ENCODE peak calls at places on chromosomes 4 and X, in four cellular contexts. Z, P, F and I are unnamed samples.

GRCh38 chr4:106338671-106339070 is 22.3 kb downstream of the AIMP1 start:
- DNase-seq in F (no peak), P (no peak), Z (no peak), I (no peak)

GRCh38 chr4:5203925-5204324 is 152.6 kb downstream of the STK32B start:
- DNase-seq in P (no peak), F (no peak), Z (no peak), I (no peak)

GRCh38 chrX:101287402-101287801 is 3.7 kb downstream of the TAF7L start:
- DNase-seq in F (peak), Z (peak), P (peak), I (peak)

GRCh38 chr4:25100156-25100555 is 60.1 kb downstream of the SEPSECS start:
- DNase-seq in Z (no peak), P (no peak), F (no peak), I (no peak)

GRCh38 chrX:40007136-40007535 is 90.6 kb downstream of the BCOR start:
- DNase-seq in P (no peak), Z (no peak), F (no peak), I (no peak)

GRCh38 chr4:75820676-75821075 is 81.6 kb downstream of the PPEF2 start:
- DNase-seq in P (no peak), F (peak), Z (no peak), I (no peak)

GRCh38 chr4:8340721-8341680 is 71.4 kb downstream of the HTRA3 start:
- DNase-seq in Z (no peak), P (no peak), F (no peak), I (no peak)

GRCh38 chr4:158535130-158535614 is 13.5 kb downstream of the RXFP1 start:
- DNase-seq in Z (no peak), P (no peak), F (no peak), I (no peak)

GRCh38 chrX:39020051-39020669 is 218.9 kb downstream of the MID1IP1 start:
- DNase-seq in P (no peak), F (no peak), Z (no peak), I (no peak)

GRCh38 chr4:55183926-55184599 is 58.7 kb upstream of the KDR start:
- DNase-seq in Z (no peak), F (no peak), P (peak), I (no peak)

GRCh38 chr4:94410678-94411206 is 41.0 kb upstream of the PDLIM5 start:
- DNase-seq in P (peak), F (peak), Z (no peak), I (no peak)

GRCh38 chr4:30839583-30840520 is 119.7 kb downstream of the PCDH7 start:
- DNase-seq in F (no peak), Z (no peak), P (no peak), I (no peak)

GRCh38 chr4:123411514-123411913 is 14.9 kb downstream of the SPRY1 start:
- DNase-seq in Z (no peak), P (no peak), F (no peak), I (no peak)

GRCh38 chr4:85039526-85039925 is 73.0 kb upstream of the WDFY3 start:
- DNase-seq in F (no peak), Z (no peak), P (no peak), I (no peak)

GRCh38 chrX:14095702-14096101 is 66.0 kb upstream of the GEMIN8 start:
- DNase-seq in Z (peak), P (no peak), F (peak), I (peak)

GRCh38 chr4:76850010-76850441 is 47.9 kb downstream of the SOWAHB start:
- DNase-seq in Z (no peak), F (peak), P (no peak), I (no peak)

GRCh38 chrX:149248073-149248625 is 257.0 kb downstream of the IDS start:
- DNase-seq in P (no peak), F (no peak), Z (no peak), I (no peak)

GRCh38 chr4:174460684-174461083 is 61.6 kb downstream of the HPGD start:
- DNase-seq in P (no peak), F (no peak), Z (no peak), I (no peak)

GRCh38 chr4:105059337-105059736 is 87.3 kb upstream of the TET2 start:
- DNase-seq in P (no peak), F (no peak), Z (no peak), I (peak)

GRCh38 chr4:4603592-4603991 is 61.7 kb upstream of the STX18 start:
- DNase-seq in F (no peak), Z (no peak), P (no peak), I (no peak)

GRCh38 chrX:135389243-135389642 is 32.5 kb upstream of the SMIM10L2A start:
- DNase-seq in P (no peak), F (no peak), Z (no peak), I (no peak)

GRCh38 chr4:139083533-139084424 is 68.2 kb downstream of the NOCT start:
- DNase-seq in P (peak), F (peak), Z (peak), I (peak)

GRCh38 chr4:139085141-139085540 is 69.6 kb downstream of the NOCT start:
- DNase-seq in Z (no peak), F (peak), P (no peak), I (no peak)

GRCh38 chr4:139078926-139079325 is 63.3 kb downstream of the NOCT start:
- DNase-seq in P (no peak), F (no peak), Z (no peak), I (no peak)

GRCh38 chr4:139082750-139083532 is 67.4 kb downstream of the NOCT start:
- DNase-seq in F (peak), Z (peak), P (peak), I (peak)

DNA sequence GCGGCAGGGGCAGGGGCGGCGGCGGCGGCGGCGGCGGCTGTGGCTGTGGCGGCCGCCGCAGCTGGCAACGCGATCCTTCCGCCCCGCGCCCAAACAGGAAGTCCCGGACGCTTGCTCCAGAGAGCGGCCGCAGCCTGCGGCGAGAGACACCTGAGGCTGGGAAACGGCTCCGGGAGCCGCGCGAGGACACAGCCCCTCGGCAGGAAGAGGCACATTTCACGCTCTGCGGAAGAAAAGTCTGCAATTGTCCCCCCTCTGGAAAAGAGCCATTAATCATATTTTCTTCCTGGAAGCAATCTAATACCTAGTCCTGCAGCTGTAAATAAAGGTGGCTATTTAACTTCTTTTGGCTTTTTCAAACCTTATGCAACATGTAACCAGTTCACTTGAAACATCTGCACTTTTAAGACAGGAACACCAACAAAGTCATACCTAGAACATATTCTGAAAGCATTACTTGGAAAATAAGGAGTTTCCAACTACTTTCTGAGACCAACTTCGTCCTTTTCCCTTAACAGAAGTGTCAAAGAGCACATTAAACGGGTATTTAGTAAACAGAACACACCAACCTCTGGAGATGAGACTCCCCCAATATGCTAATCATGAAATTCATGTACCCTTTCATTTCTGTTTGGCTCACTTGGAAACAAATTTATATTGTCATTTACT is 69.0 kb downstream of the NOCT start:
- DNase-seq in P (peak), Z (peak), F (peak), I (peak)
- TF ChIP-seq HDAC2 in P (no peak), Z (no peak), F (no peak), I (no peak)

GRCh38 chr4:141410839-141411238 is 190.1 kb downstream of the ZNF330 start:
- DNase-seq in F (no peak), P (no peak), Z (no peak), I (no peak)
- TF ChIP-seq HDAC2 in F (no peak), P (no peak), Z (no peak), I (no peak)

GRCh38 chr4:189664693-189665250 is 275.9 kb upstream of the FRG1 start:
- DNase-seq in F (no peak), Z (no peak), P (no peak), I (no peak)
- TF ChIP-seq HDAC2 in F (no peak), Z (no peak), P (no peak), I (no peak)

GRCh38 chr4:184746532-184746870 is 12.6 kb upstream of the CENPU start:
- DNase-seq in P (no peak), Z (no peak), F (no peak), I (no peak)
- TF ChIP-seq HDAC2 in P (no peak), Z (no peak), F (no peak), I (no peak)

GRCh38 chr4:56646341-56646740 is 34.8 kb downstream of the HOPX start:
- DNase-seq in F (no peak), Z (no peak), P (no peak), I (no peak)
- TF ChIP-seq HDAC2 in F (no peak), Z (no peak), P (no peak), I (no peak)